ENCODE peak calls at places on chromosomes 7 and 10, in seven cellular contexts. J, L, M, W, K, A and C are unnamed samples.

GRCh38 chr7:78151229-78151628 is 352.7 kb downstream of the PHTF2 start:
- DNase-seq in J (no peak), L (peak), M (no peak), W (no peak), K (no peak), A (no peak), C (no peak)

GRCh38 chr7:48224042-48224441 is 52.8 kb downstream of the ABCA13 start:
- DNase-seq in J (no peak), L (no peak), M (no peak), W (no peak), K (no peak), A (no peak), C (no peak)

GRCh38 chr7:104972510-104972909 is 41.5 kb upstream of the KMT2E start:
- DNase-seq in J (no peak), L (no peak), M (no peak), W (no peak), K (no peak), A (no peak), C (no peak)

GRCh38 chr10:29658984-29659769 is 24.4 kb upstream of the SVIL start:
- DNase-seq in J (peak), L (no peak), M (peak), W (peak), K (peak), A (peak), C (peak)

GRCh38 chr7:19177269-19177668 is 32.0 kb upstream of the FERD3L start:
- DNase-seq in J (no peak), L (no peak), M (no peak), W (no peak), K (no peak), A (no peak), C (no peak)

GRCh38 chr10:101385866-101386658 is 32.1 kb downstream of the BTRC start:
- DNase-seq in J (no peak), L (no peak), M (no peak), W (no peak), K (no peak), A (no peak), C (no peak)

GRCh38 chr10:95525033-95525418 is 36.1 kb downstream of the SORBS1 start:
- DNase-seq in J (no peak), L (no peak), M (no peak), W (no peak), K (no peak), A (no peak), C (no peak)

GRCh38 chr10:103789771-103790201 is 65.6 kb downstream of the SH3PXD2A start:
- DNase-seq in J (no peak), L (no peak), M (no peak), W (no peak), K (no peak), A (no peak), C (no peak)

GRCh38 chr10:32105782-32106382 is 49.7 kb upstream of the KIF5B start:
- DNase-seq in J (no peak), L (no peak), M (no peak), W (no peak), K (no peak), A (no peak), C (no peak)

GRCh38 chr10:71742301-71743098 is 22.9 kb upstream of the C10orf105 start:
- DNase-seq in J (no peak), L (no peak), M (no peak), W (no peak), K (no peak), A (no peak), C (no peak)

GRCh38 chr10:7955446-7955845 is 99.0 kb upstream of the GATA3 start:
- DNase-seq in J (no peak), L (no peak), M (no peak), W (no peak), K (no peak), A (no peak), C (no peak)

GRCh38 chr7:140653319-140654108 is 12.9 kb upstream of the DENND2A start:
- DNase-seq in J (no peak), L (peak), M (peak), W (peak), K (no peak), A (no peak), C (peak)

GRCh38 chr7:25624837-25625236 is 396.6 kb upstream of the NPVF start:
- DNase-seq in J (no peak), L (no peak), M (no peak), W (peak), K (no peak), A (no peak), C (no peak)

GRCh38 chr7:54811016-54811924 is 52.3 kb upstream of the SEC61G start:
- DNase-seq in J (no peak), L (no peak), M (no peak), W (no peak), K (no peak), A (no peak), C (no peak)

GRCh38 chr10:90591629-90592028 is 266.2 kb downstream of the HTR7 start:
- DNase-seq in J (no peak), L (no peak), M (no peak), W (no peak), K (no peak), A (no peak), C (no peak)

GRCh38 chr10:49091450-49092210 is 23.7 kb downstream of the VSTM4 start:
- DNase-seq in J (no peak), L (no peak), M (no peak), W (no peak), K (no peak), A (no peak), C (no peak)

GRCh38 chr10:75431180-75432111 is at the start of gene LRMDA:
- DNase-seq in J (no peak), L (no peak), M (no peak), W (peak), K (no peak), A (no peak), C (no peak)

GRCh38 chr10:123548779-123549178 is 117.4 kb upstream of the GPR26 start:
- DNase-seq in J (no peak), L (no peak), M (no peak), W (no peak), K (no peak), A (no peak), C (no peak)

GRCh38 chr7:39910108-39910869 is 39.8 kb upstream of the CDK13 start:
- DNase-seq in J (no peak), L (no peak), M (no peak), W (no peak), K (no peak), A (no peak), C (no peak)

GRCh38 chr10:58856508-58857240 is 319.8 kb upstream of the PHYHIPL start:
- DNase-seq in J (no peak), L (no peak), M (peak), W (peak), K (no peak), A (no peak), C (no peak)

GRCh38 chr7:131480384-131481315 is 75.8 kb downstream of the PODXL start:
- DNase-seq in J (no peak), L (no peak), M (no peak), W (no peak), K (no peak), A (no peak), C (no peak)

GRCh38 chr7:98215561-98216495 is 4.6 kb downstream of the BHLHA15 start:
- DNase-seq in J (no peak), L (peak), M (no peak), W (peak), K (no peak), A (no peak), C (no peak)

GRCh38 chr10:88289342-88289741 is 293.8 kb downstream of the RNLS start:
- DNase-seq in J (no peak), L (no peak), M (no peak), W (no peak), K (no peak), A (no peak), C (no peak)

GRCh38 chr10:71877818-71878217 is 26.8 kb upstream of the PSAP start:
- DNase-seq in J (no peak), L (no peak), M (no peak), W (no peak), K (no peak), A (no peak), C (no peak)

GRCh38 chr7:110988348-110988747 is 102.6 kb upstream of the LRRN3 start:
- DNase-seq in J (no peak), L (no peak), M (no peak), W (no peak), K (no peak), A (no peak), C (no peak)